ENCODE peak calls at places on chromosomes 7 and 10, in ten cellular contexts. M is foreskin fibroblast, N is sigmoid colon, D is fibroblast of lung, J is GM10248, Q is IMR-90, R is natural killer cell, H is heart left ventricle, C is gastrocnemius medialis, G is BJ. S is an unnamed sample.

GRCh38 chr10:78852856-78853255 is 215.9 kb upstream of the ZMIZ1 start:
- DNase-seq in Q (peak), H (no peak), D (peak), C (no peak), M (no peak), G (no peak), R (no peak), N (no peak), J (no peak), S (peak)

GRCh38 chr7:151864561-151864960 is 12.4 kb downstream of the PRKAG2 start:
- DNase-seq in C (no peak), J (no peak), M (no peak), R (no peak), D (no peak), G (no peak), H (no peak), N (no peak), Q (no peak), S (no peak)

GRCh38 chr7:137342751-137343482 is 616 bp downstream of the PTN start:
- DNase-seq in M (no peak), H (no peak), D (no peak), C (no peak), R (no peak), J (no peak), N (no peak), G (no peak), Q (peak), S (no peak)

GRCh38 chr7:149196151-149196704 is 882 bp downstream of the ZNF282 start:
- DNase-seq in G (no peak), M (no peak), N (peak), C (no peak), R (no peak), D (peak), Q (no peak), H (no peak), J (no peak), S (no peak)

GRCh38 chr10:5890519-5890878 is 456 bp downstream of the FBH1 start:
- DNase-seq in J (no peak), M (no peak), C (peak), G (no peak), N (peak), R (no peak), H (peak), Q (no peak), D (peak), S (no peak)

GRCh38 chr10:15672469-15672868 is 47.3 kb downstream of the ITGA8 start:
- DNase-seq in C (no peak), M (no peak), J (no peak), N (no peak), H (no peak), Q (no peak), G (no peak), R (no peak), D (no peak), S (no peak)

GRCh38 chr10:23399701-23400144 is 39.2 kb upstream of the OTUD1 start:
- DNase-seq in C (peak), M (peak), R (no peak), H (peak), G (no peak), J (no peak), D (peak), N (no peak), Q (peak), S (peak)

GRCh38 chr7:65554-65953 is 126.8 kb upstream of the FAM20C start:
- DNase-seq in G (no peak), H (no peak), M (peak), R (no peak), D (peak), C (peak), Q (peak), N (peak), J (no peak), S (peak)

GRCh38 chr7:129160161-129160911 is 15.8 kb downstream of the TSPAN33 start:
- DNase-seq in Q (no peak), J (no peak), G (no peak), C (no peak), H (no peak), R (no peak), D (no peak), M (no peak), N (no peak), S (no peak)

GRCh38 chr10:5531558-5532230 is 6.9 kb downstream of the CALML3 start:
- DNase-seq in R (no peak), G (no peak), J (no peak), M (no peak), D (no peak), C (no peak), N (peak), Q (no peak), H (no peak), S (no peak)

GRCh38 chr10:70324951-70325781 is 41.4 kb upstream of the NPFFR1 start:
- DNase-seq in J (no peak), M (no peak), H (no peak), C (peak), G (no peak), Q (no peak), N (peak), D (no peak), R (no peak), S (no peak)

GRCh38 chr7:45511721-45512422 is 62.3 kb upstream of the ADCY1 start:
- DNase-seq in H (no peak), M (no peak), N (no peak), G (no peak), J (no peak), D (no peak), C (no peak), Q (no peak), R (no peak), S (no peak)

GRCh38 chr10:35613597-35614226 is 8.6 kb downstream of the GJD4 start:
- DNase-seq in D (peak), H (no peak), M (peak), C (no peak), R (no peak), G (no peak), J (no peak), Q (peak), N (no peak), S (peak)
- TF ChIP-seq CTCF in D (peak), H (peak), M (peak), C (no peak), R (no peak), G (peak), J (no peak), Q (peak), N (no peak), S (peak)

GRCh38 chr10:13949844-13950542 is 363.2 kb downstream of the PRPF18 start:
- DNase-seq in R (no peak), Q (peak), H (no peak), G (peak), N (no peak), D (peak), M (peak), J (no peak), C (peak), S (peak)

GRCh38 chr10:13944901-13945300 is 358.1 kb downstream of the PRPF18 start:
- DNase-seq in H (no peak), J (no peak), G (no peak), D (no peak), R (no peak), N (no peak), Q (no peak), M (no peak), C (no peak), S (no peak)

GRCh38 chr10:13942030-13942429 is 355.3 kb downstream of the PRPF18 start:
- DNase-seq in C (no peak), M (no peak), Q (no peak), H (no peak), G (no peak), N (no peak), D (no peak), R (no peak), J (no peak), S (no peak)

GRCh38 chr10:13943735-13944398 is 357.1 kb downstream of the PRPF18 start:
- DNase-seq in G (no peak), R (no peak), J (no peak), C (no peak), N (no peak), Q (no peak), M (no peak), D (no peak), H (no peak), S (no peak)

GRCh38 chr10:13945760-13946460 is 359.1 kb downstream of the PRPF18 start:
- DNase-seq in C (no peak), D (peak), M (peak), H (no peak), G (no peak), Q (peak), J (no peak), R (no peak), N (no peak), S (peak)
- TF ChIP-seq CTCF in C (no peak), D (no peak), M (no peak), H (no peak), G (no peak), Q (no peak), J (no peak), R (no peak), N (no peak), S (no peak)

GRCh38 chr10:31353574-31353973 is 34.6 kb downstream of the ZEB1 start:
- DNase-seq in N (no peak), Q (peak), J (peak), D (peak), H (no peak), M (peak), R (no peak), G (peak), C (no peak), S (peak)
- TF ChIP-seq CTCF in N (no peak), Q (no peak), J (peak), D (no peak), H (no peak), M (no peak), R (no peak), G (peak), C (peak), S (peak)

GRCh38 chr7:25316366-25316765 is 88.1 kb upstream of the NPVF start:
- DNase-seq in H (no peak), C (no peak), N (no peak), R (no peak), D (no peak), M (no peak), Q (no peak), J (no peak), G (no peak), S (no peak)

GRCh38 chr7:25314729-25315267 is 86.5 kb upstream of the NPVF start:
- DNase-seq in J (no peak), D (peak), G (no peak), Q (no peak), N (no peak), M (no peak), R (no peak), C (no peak), H (no peak), S (no peak)

GRCh38 chr7:25321424-25321823 is 93.1 kb upstream of the NPVF start:
- DNase-seq in R (no peak), H (no peak), M (no peak), N (no peak), C (no peak), Q (no peak), J (no peak), D (no peak), G (no peak), S (no peak)

GRCh38 chr7:25319707-25320106 is 91.4 kb upstream of the NPVF start:
- DNase-seq in C (no peak), G (no peak), N (no peak), D (no peak), Q (no peak), J (peak), H (no peak), R (no peak), M (no peak), S (no peak)

DNA sequence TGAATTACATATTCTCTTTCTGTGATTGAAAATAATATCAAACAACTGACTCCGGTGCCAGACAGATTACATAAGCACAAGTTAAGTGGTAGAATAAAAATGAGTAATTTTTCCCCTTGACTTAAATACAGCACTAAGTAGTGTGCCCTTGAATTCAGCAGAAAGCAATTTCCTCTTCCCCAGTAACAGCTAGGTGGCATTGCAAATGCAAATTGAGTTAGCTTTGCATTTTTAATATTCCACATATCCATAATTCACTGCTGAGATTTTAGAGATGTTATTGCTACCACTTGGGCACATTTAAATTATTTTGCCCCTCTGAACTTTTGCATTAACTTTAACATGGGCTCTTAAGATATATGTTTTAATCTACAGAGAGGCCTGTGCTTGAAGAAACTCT is 89.8 kb upstream of the NPVF start:
- DNase-seq in C (no peak), N (no peak), J (no peak), R (no peak), G (no peak), H (no peak), Q (no peak), D (no peak), M (no peak), S (no peak)
- TF ChIP-seq CTCF in C (no peak), N (no peak), J (no peak), R (no peak), G (no peak), H (no peak), Q (no peak), D (no peak), M (no peak), S (no peak)

GRCh38 chr10:118993214-118993613 is 36.3 kb upstream of the NANOS1 start:
- DNase-seq in H (no peak), R (no peak), G (no peak), J (no peak), M (no peak), D (no peak), C (no peak), N (no peak), Q (no peak), S (no peak)

GRCh38 chr10:118994321-118994720 is 35.2 kb upstream of the NANOS1 start:
- DNase-seq in Q (no peak), C (no peak), D (no peak), N (no peak), H (no peak), G (no peak), J (no peak), R (no peak), M (no peak), S (no peak)

GRCh38 chr10:118997379-118997778 is 32.1 kb upstream of the NANOS1 start:
- DNase-seq in Q (no peak), D (no peak), J (no peak), N (no peak), R (no peak), H (no peak), C (no peak), M (no peak), G (no peak), S (no peak)

GRCh38 chr10:118998183-118998582 is 31.3 kb upstream of the NANOS1 start:
- DNase-seq in C (no peak), Q (no peak), N (no peak), J (no peak), H (no peak), D (no peak), M (no peak), G (no peak), R (no peak), S (no peak)

DNA sequence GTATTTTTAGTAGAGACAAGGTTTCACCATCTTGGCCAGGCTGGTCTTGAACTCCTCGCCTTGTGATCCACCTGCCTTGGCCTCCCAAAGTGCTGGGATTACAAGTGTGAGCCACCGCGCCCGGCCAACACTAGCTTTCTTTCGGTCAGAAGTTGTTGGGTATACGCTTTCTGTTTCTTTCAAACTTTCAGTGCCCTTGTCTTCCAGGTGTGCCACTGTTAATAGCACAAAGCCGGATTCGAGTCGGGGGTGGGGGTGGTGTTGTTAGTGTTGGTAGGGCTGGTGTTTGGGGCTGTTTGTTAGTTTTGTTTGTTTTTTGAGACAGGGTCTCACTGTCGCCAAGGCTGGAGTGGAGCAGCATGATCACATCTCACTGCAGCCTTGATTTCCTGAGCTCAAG is 33.8 kb upstream of the NANOS1 start:
- DNase-seq in C (no peak), N (no peak), Q (no peak), H (no peak), J (no peak), G (no peak), M (no peak), D (no peak), R (no peak), S (no peak)
- TF ChIP-seq CTCF in C (no peak), N (no peak), Q (no peak), H (no peak), J (no peak), G (no peak), M (no peak), D (no peak), R (no peak), S (no peak)

DNA sequence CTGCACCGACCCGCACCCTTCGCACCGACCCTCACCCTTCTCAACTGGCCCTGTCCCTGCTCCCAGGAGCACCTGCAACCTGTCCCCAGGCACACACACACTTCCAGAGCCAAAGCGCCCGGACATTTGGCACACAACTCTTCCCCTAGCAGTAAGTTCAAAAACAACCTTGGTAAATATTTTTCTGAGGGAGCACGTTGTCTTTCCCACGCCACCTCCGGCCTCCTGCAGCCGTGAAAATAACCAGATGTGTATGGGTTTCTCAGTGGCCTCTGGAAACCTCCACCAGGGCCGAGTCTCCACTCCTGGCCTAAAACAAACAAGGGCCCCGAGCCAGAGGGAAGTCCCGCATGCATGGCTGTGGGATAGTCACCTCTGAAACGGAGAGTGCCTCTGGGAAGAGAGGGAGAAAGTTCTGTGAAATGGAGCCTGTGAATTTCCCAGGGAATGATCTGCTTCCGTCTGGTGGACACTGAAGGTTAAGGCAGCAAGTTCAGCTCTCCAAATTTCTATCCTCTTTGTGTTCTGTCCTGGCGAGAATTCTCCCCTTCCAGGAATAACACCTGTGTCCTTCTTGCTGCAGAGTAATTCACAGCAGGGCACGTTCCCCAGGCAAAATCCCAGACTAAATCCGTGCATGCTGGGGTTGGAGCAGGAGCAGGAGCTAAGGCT is 15.8 kb downstream of the PODXL start:
- DNase-seq in N (peak), R (no peak), D (no peak), C (peak), J (no peak), M (no peak), Q (no peak), G (no peak), H (no peak), S (no peak)
- TF ChIP-seq CTCF in N (peak), R (no peak), D (no peak), C (peak), J (no peak), M (no peak), Q (no peak), G (no peak), H (peak), S (peak)

GRCh38 chr10:128337860-128338378 is 211.7 kb upstream of the MKI67 start:
- DNase-seq in G (no peak), R (no peak), M (no peak), Q (no peak), N (peak), J (no peak), C (peak), H (no peak), D (no peak), S (no peak)
- TF ChIP-seq CTCF in G (no peak), R (no peak), M (no peak), Q (no peak), N (no peak), J (no peak), C (no peak), H (no peak), D (no peak), S (no peak)